ENCODE peak calls at places on chromosomes 1 and 21, in nine cellular contexts. G, R, C, Q, Z, F, N, J and M are unnamed samples.

GRCh38 chr1:10909697-10910489 is 102.6 kb upstream of the TARDBP start:
- DNase-seq in G (peak), R (peak), C (peak), Q (no peak), Z (peak), F (peak), N (peak), J (peak), M (no peak)

GRCh38 chr1:94098585-94099111 is 22.3 kb downstream of the ABCA4 start:
- DNase-seq in G (no peak), R (no peak), C (no peak), Q (no peak), Z (no peak), F (no peak), N (no peak), J (no peak), M (no peak)

GRCh38 chr1:23736437-23737134 is 6.7 kb upstream of the ELOA start:
- DNase-seq in G (no peak), R (no peak), C (no peak), Q (no peak), Z (no peak), F (no peak), N (no peak), J (no peak), M (no peak)

GRCh38 chr21:42472521-42472920 is 23.5 kb downstream of the RSPH1 start:
- DNase-seq in G (no peak), R (no peak), C (no peak), Q (no peak), Z (no peak), F (no peak), N (peak), J (no peak), M (no peak)

GRCh38 chr1:177966199-177966598 is 3.7 kb downstream of the SEC16B start:
- DNase-seq in G (no peak), R (no peak), C (no peak), Q (no peak), Z (no peak), F (no peak), N (no peak), J (no peak), M (no peak)

GRCh38 chr1:202694354-202694753 is 15.9 kb downstream of the SYT2 start:
- DNase-seq in G (no peak), R (no peak), C (no peak), Q (no peak), Z (no peak), F (no peak), N (no peak), J (no peak), M (no peak)

GRCh38 chr21:35711661-35712060 is 348.7 kb downstream of the SETD4 start:
- DNase-seq in G (no peak), R (no peak), C (no peak), Q (no peak), Z (no peak), F (no peak), N (no peak), J (no peak), M (no peak)

GRCh38 chr1:9731051-9731537 is 79.6 kb downstream of the PIK3CD start:
- DNase-seq in G (no peak), R (no peak), C (no peak), Q (no peak), Z (no peak), F (no peak), N (no peak), J (no peak), M (no peak)

GRCh38 chr1:15283500-15283899 is 36.5 kb downstream of the FHAD1 start:
- DNase-seq in G (no peak), R (no peak), C (no peak), Q (no peak), Z (peak), F (no peak), N (peak), J (no peak), M (no peak)

GRCh38 chr1:186806477-186806876 is 22.3 kb upstream of the PLA2G4A start:
- DNase-seq in G (no peak), R (no peak), C (no peak), Q (no peak), Z (peak), F (no peak), N (no peak), J (no peak), M (no peak)

GRCh38 chr1:27306071-27306470 is 15.9 kb upstream of the TMEM222 start:
- DNase-seq in G (no peak), R (no peak), C (no peak), Q (no peak), Z (no peak), F (no peak), N (no peak), J (no peak), M (no peak)

GRCh38 chr1:63321061-63321787 is 1.1 kb upstream of the FOXD3 start:
- DNase-seq in G (no peak), R (no peak), C (peak), Q (no peak), Z (no peak), F (no peak), N (no peak), J (no peak), M (no peak)

GRCh38 chr1:12572506-12572905 is 45.5 kb downstream of the DHRS3 start:
- DNase-seq in G (no peak), R (no peak), C (no peak), Q (no peak), Z (peak), F (no peak), N (no peak), J (no peak), M (no peak)

GRCh38 chr1:91916811-91917460 is 31.0 kb upstream of the TGFBR3 start:
- DNase-seq in G (no peak), R (no peak), C (no peak), Q (no peak), Z (no peak), F (no peak), N (no peak), J (no peak), M (no peak)